ENCODE peak calls at places on chromosomes 5 and 9, in four cellular contexts. One of them, this sample, is unnamed.

GRCh38 chr5:79229357-79230174 is 6.4 kb upstream of the JMY start:
- DNase-seq in K562: no peak
- DNase-seq in HepG2: no peak
- DNase-seq in H1: no peak
- DNase-seq in this sample: no peak

GRCh38 chr5:149015561-149015960 is 47.3 kb downstream of the SH3TC2 start:
- DNase-seq in HepG2: no peak
- DNase-seq in H1: no peak
- DNase-seq in K562: no peak
- DNase-seq in this sample: no peak

GRCh38 chr5:74622944-74623343 is 17.6 kb downstream of the ENC1 start:
- DNase-seq in HepG2: no peak
- DNase-seq in H1: no peak
- DNase-seq in K562: no peak
- DNase-seq in this sample: no peak

GRCh38 chr5:138953370-138954256 is 78.5 kb upstream of the LRRTM2 start:
- DNase-seq in H1: no peak
- DNase-seq in HepG2: no peak
- DNase-seq in K562: no peak
- DNase-seq in this sample: no peak

GRCh38 chr9:107213080-107213479 is 70.0 kb upstream of the RAD23B start:
- DNase-seq in HepG2: peak; percentile 59
- DNase-seq in K562: no peak
- DNase-seq in H1: no peak
- DNase-seq in this sample: no peak

GRCh38 chr9:124054671-124055212 is 43.2 kb downstream of the LHX2 start:
- DNase-seq in H1: no peak
- DNase-seq in K562: peak; percentile 20
- DNase-seq in HepG2: peak; percentile 26
- DNase-seq in this sample: no peak

GRCh38 chr9:16828335-16829281 is 41.9 kb downstream of the BNC2 start:
- DNase-seq in HepG2: no peak
- DNase-seq in H1: no peak
- DNase-seq in K562: no peak
- DNase-seq in this sample: no peak

GRCh38 chr5:178415353-178415752 is 174.8 kb downstream of the COL23A1 start:
- DNase-seq in H1: no peak
- DNase-seq in K562: no peak
- DNase-seq in HepG2: no peak
- DNase-seq in this sample: no peak

GRCh38 chr9:128162215-128163026 is 2.4 kb downstream of the BBLN start:
- DNase-seq in HepG2: no peak
- DNase-seq in K562: no peak
- DNase-seq in H1: no peak
- DNase-seq in this sample: no peak

DNA sequence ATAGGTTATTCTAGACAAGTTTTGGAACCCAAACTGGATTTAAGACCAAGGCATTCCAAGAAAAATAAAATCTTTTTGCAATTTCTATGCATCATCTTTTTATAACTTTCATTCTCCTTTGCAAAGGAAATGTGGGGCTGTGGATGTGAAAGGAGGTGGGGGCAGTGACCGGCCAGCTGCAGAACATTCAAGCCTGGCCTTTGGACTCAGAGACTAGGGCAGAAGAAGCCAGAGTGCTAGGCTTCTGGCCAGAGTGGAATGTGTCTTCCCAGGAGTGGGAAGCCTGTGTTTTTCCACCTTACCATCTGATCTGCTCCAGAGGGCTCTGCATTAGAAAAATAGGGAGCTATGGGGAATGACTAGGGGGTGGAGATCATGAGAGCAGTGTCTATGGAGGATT is 148.5 kb downstream of the C9orf152 start:
- DNase-seq in K562: no peak
- DNase-seq in H1: no peak
- DNase-seq in HepG2: no peak
- DNase-seq in this sample: no peak
- TF ChIP-seq RNF2 in K562: no peak
- TF ChIP-seq RNF2 in H1: no peak
- TF ChIP-seq RNF2 in HepG2: no peak
- TF ChIP-seq RNF2 in this sample: no peak

GRCh38 chr5:175885813-175886212 is 14.4 kb downstream of the CPLX2 start:
- DNase-seq in HepG2: no peak
- DNase-seq in K562: no peak
- DNase-seq in H1: no peak
- DNase-seq in this sample: no peak
- TF ChIP-seq RNF2 in HepG2: no peak
- TF ChIP-seq RNF2 in K562: no peak
- TF ChIP-seq RNF2 in H1: no peak
- TF ChIP-seq RNF2 in this sample: no peak

GRCh38 chr9:131385296-131385695 is 8.6 kb upstream of the PRRC2B start:
- DNase-seq in HepG2: no peak
- DNase-seq in K562: no peak
- DNase-seq in H1: no peak
- DNase-seq in this sample: no peak

GRCh38 chr9:131386258-131386657 is 7.6 kb upstream of the PRRC2B start:
- DNase-seq in HepG2: no peak
- DNase-seq in H1: no peak
- DNase-seq in K562: no peak
- DNase-seq in this sample: no peak

GRCh38 chr9:131391504-131391903 is 2.4 kb upstream of the PRRC2B start:
- DNase-seq in H1: no peak
- DNase-seq in HepG2: no peak
- DNase-seq in K562: peak; percentile 0
- DNase-seq in this sample: no peak

GRCh38 chr9:131390990-131391389 is 2.9 kb upstream of the PRRC2B start:
- DNase-seq in H1: no peak
- DNase-seq in HepG2: no peak
- DNase-seq in K562: no peak
- DNase-seq in this sample: no peak

GRCh38 chr9:131387394-131387793 is 6.5 kb upstream of the PRRC2B start:
- DNase-seq in HepG2: no peak
- DNase-seq in H1: no peak
- DNase-seq in K562: no peak
- DNase-seq in this sample: no peak
- TF ChIP-seq RNF2 in HepG2: no peak
- TF ChIP-seq RNF2 in H1: no peak
- TF ChIP-seq RNF2 in K562: no peak
- TF ChIP-seq RNF2 in this sample: no peak

GRCh38 chr5:1501372-1502045 is 22.3 kb downstream of the LPCAT1 start:
- DNase-seq in HepG2: no peak
- DNase-seq in H1: no peak
- DNase-seq in K562: no peak
- DNase-seq in this sample: no peak

GRCh38 chr5:1498623-1499416 is 24.9 kb downstream of the LPCAT1 start:
- DNase-seq in K562: no peak
- DNase-seq in HepG2: no peak
- DNase-seq in H1: no peak
- DNase-seq in this sample: no peak

GRCh38 chr5:1499851-1500250 is 23.9 kb downstream of the LPCAT1 start:
- DNase-seq in H1: no peak
- DNase-seq in K562: no peak
- DNase-seq in HepG2: no peak
- DNase-seq in this sample: no peak

GRCh38 chr5:1502046-1502736 is 21.6 kb downstream of the LPCAT1 start:
- DNase-seq in H1: no peak
- DNase-seq in HepG2: no peak
- DNase-seq in K562: peak; percentile 83
- DNase-seq in this sample: no peak

GRCh38 chr5:1500411-1501091 is 23.2 kb downstream of the LPCAT1 start:
- DNase-seq in HepG2: no peak
- DNase-seq in K562: no peak
- DNase-seq in H1: no peak
- DNase-seq in this sample: no peak
- TF ChIP-seq RNF2 in HepG2: no peak
- TF ChIP-seq RNF2 in K562: no peak
- TF ChIP-seq RNF2 in H1: no peak
- TF ChIP-seq RNF2 in this sample: no peak

GRCh38 chr9:89791754-89792153 is 186.9 kb downstream of the GADD45G start:
- DNase-seq in HepG2: no peak
- DNase-seq in K562: no peak
- DNase-seq in H1: no peak
- DNase-seq in this sample: no peak
- TF ChIP-seq RNF2 in HepG2: no peak
- TF ChIP-seq RNF2 in K562: no peak
- TF ChIP-seq RNF2 in H1: no peak
- TF ChIP-seq RNF2 in this sample: no peak

GRCh38 chr9:36937346-36937745 is 96.7 kb downstream of the PAX5 start:
- DNase-seq in K562: no peak
- DNase-seq in HepG2: no peak
- DNase-seq in H1: no peak
- DNase-seq in this sample: no peak
- TF ChIP-seq RNF2 in K562: no peak
- TF ChIP-seq RNF2 in HepG2: no peak
- TF ChIP-seq RNF2 in H1: no peak
- TF ChIP-seq RNF2 in this sample: no peak

GRCh38 chr5:96664669-96665068 is 2.5 kb downstream of the CAST start:
- DNase-seq in H1: no peak
- DNase-seq in K562: no peak
- DNase-seq in HepG2: peak; percentile 22
- DNase-seq in this sample: no peak
- TF ChIP-seq RNF2 in H1: no peak
- TF ChIP-seq RNF2 in K562: no peak
- TF ChIP-seq RNF2 in HepG2: no peak
- TF ChIP-seq RNF2 in this sample: no peak